ENCODE peak calls at places on chromosomes 1 and 21, in eight cellular contexts. One of them, this sample, is unnamed.

GRCh38 chr1:111334169-111334568 is 43.5 kb downstream of the CHIA start:
- DNase-seq in stimulated activated CD4-positive, alpha-beta T cell treated with anti-CD3 and anti-CD28 coated beads, Interleukin-4, amount 100 ng/mL, for 48 hours: no peak
- DNase-seq in omental fat pad: no peak
- DNase-seq in activated CD4-positive, alpha-beta T cell treated with anti-CD3 and anti-CD28 coated beads, Interleukin-2, amount 50 U/mL, for 24 hours: peak
- DNase-seq in bronchial epithelial cell: peak
- DNase-seq in HEK293T: peak
- DNase-seq in sigmoid colon: no peak
- DNase-seq in activated CD8-positive, alpha-beta memory T cell treated with anti-CD3 and anti-CD28 coated beads, Interleukin-2, amount 50 U/mL, for 4 hours: peak
- DNase-seq in this sample: no peak

GRCh38 chr1:55034476-55035133 is 4.7 kb upstream of the PCSK9 start:
- DNase-seq in stimulated activated CD4-positive, alpha-beta T cell treated with anti-CD3 and anti-CD28 coated beads, Interleukin-4, amount 100 ng/mL, for 48 hours: no peak
- DNase-seq in omental fat pad: no peak
- DNase-seq in activated CD4-positive, alpha-beta T cell treated with anti-CD3 and anti-CD28 coated beads, Interleukin-2, amount 50 U/mL, for 24 hours: no peak
- DNase-seq in bronchial epithelial cell: no peak
- DNase-seq in HEK293T: no peak
- DNase-seq in sigmoid colon: no peak
- DNase-seq in activated CD8-positive, alpha-beta memory T cell treated with anti-CD3 and anti-CD28 coated beads, Interleukin-2, amount 50 U/mL, for 4 hours: no peak
- DNase-seq in this sample: no peak

GRCh38 chr21:34526618-34527290 is 14.7 kb upstream of the KCNE1 start:
- DNase-seq in stimulated activated CD4-positive, alpha-beta T cell treated with anti-CD3 and anti-CD28 coated beads, Interleukin-4, amount 100 ng/mL, for 48 hours: peak
- DNase-seq in omental fat pad: peak
- DNase-seq in activated CD4-positive, alpha-beta T cell treated with anti-CD3 and anti-CD28 coated beads, Interleukin-2, amount 50 U/mL, for 24 hours: peak
- DNase-seq in bronchial epithelial cell: peak
- DNase-seq in HEK293T: peak
- DNase-seq in sigmoid colon: peak
- DNase-seq in activated CD8-positive, alpha-beta memory T cell treated with anti-CD3 and anti-CD28 coated beads, Interleukin-2, amount 50 U/mL, for 4 hours: no peak
- DNase-seq in this sample: peak

GRCh38 chr1:68276448-68276847 is 44.1 kb upstream of the WLS start:
- DNase-seq in stimulated activated CD4-positive, alpha-beta T cell treated with anti-CD3 and anti-CD28 coated beads, Interleukin-4, amount 100 ng/mL, for 48 hours: no peak
- DNase-seq in omental fat pad: no peak
- DNase-seq in activated CD4-positive, alpha-beta T cell treated with anti-CD3 and anti-CD28 coated beads, Interleukin-2, amount 50 U/mL, for 24 hours: no peak
- DNase-seq in bronchial epithelial cell: no peak
- DNase-seq in HEK293T: no peak
- DNase-seq in sigmoid colon: no peak
- DNase-seq in activated CD8-positive, alpha-beta memory T cell treated with anti-CD3 and anti-CD28 coated beads, Interleukin-2, amount 50 U/mL, for 4 hours: no peak
- DNase-seq in this sample: no peak

GRCh38 chr1:210496063-210496462 is 167.4 kb downstream of the HHAT start:
- DNase-seq in stimulated activated CD4-positive, alpha-beta T cell treated with anti-CD3 and anti-CD28 coated beads, Interleukin-4, amount 100 ng/mL, for 48 hours: no peak
- DNase-seq in omental fat pad: no peak
- DNase-seq in activated CD4-positive, alpha-beta T cell treated with anti-CD3 and anti-CD28 coated beads, Interleukin-2, amount 50 U/mL, for 24 hours: no peak
- DNase-seq in bronchial epithelial cell: no peak
- DNase-seq in HEK293T: no peak
- DNase-seq in sigmoid colon: no peak
- DNase-seq in activated CD8-positive, alpha-beta memory T cell treated with anti-CD3 and anti-CD28 coated beads, Interleukin-2, amount 50 U/mL, for 4 hours: no peak
- DNase-seq in this sample: no peak

GRCh38 chr21:14683021-14683420 is 136.9 kb upstream of the SAMSN1 start:
- DNase-seq in stimulated activated CD4-positive, alpha-beta T cell treated with anti-CD3 and anti-CD28 coated beads, Interleukin-4, amount 100 ng/mL, for 48 hours: no peak
- DNase-seq in omental fat pad: no peak
- DNase-seq in activated CD4-positive, alpha-beta T cell treated with anti-CD3 and anti-CD28 coated beads, Interleukin-2, amount 50 U/mL, for 24 hours: no peak
- DNase-seq in bronchial epithelial cell: no peak
- DNase-seq in HEK293T: no peak
- DNase-seq in sigmoid colon: no peak
- DNase-seq in activated CD8-positive, alpha-beta memory T cell treated with anti-CD3 and anti-CD28 coated beads, Interleukin-2, amount 50 U/mL, for 4 hours: no peak
- DNase-seq in this sample: no peak

GRCh38 chr1:16167331-16168143 is 11.7 kb upstream of the EPHA2 start:
- DNase-seq in stimulated activated CD4-positive, alpha-beta T cell treated with anti-CD3 and anti-CD28 coated beads, Interleukin-4, amount 100 ng/mL, for 48 hours: peak
- DNase-seq in omental fat pad: no peak
- DNase-seq in activated CD4-positive, alpha-beta T cell treated with anti-CD3 and anti-CD28 coated beads, Interleukin-2, amount 50 U/mL, for 24 hours: peak
- DNase-seq in bronchial epithelial cell: no peak
- DNase-seq in HEK293T: peak
- DNase-seq in sigmoid colon: no peak
- DNase-seq in activated CD8-positive, alpha-beta memory T cell treated with anti-CD3 and anti-CD28 coated beads, Interleukin-2, amount 50 U/mL, for 4 hours: peak
- DNase-seq in this sample: no peak

GRCh38 chr1:207811920-207812720 is 60.3 kb downstream of the CD46 start:
- DNase-seq in stimulated activated CD4-positive, alpha-beta T cell treated with anti-CD3 and anti-CD28 coated beads, Interleukin-4, amount 100 ng/mL, for 48 hours: no peak
- DNase-seq in omental fat pad: no peak
- DNase-seq in activated CD4-positive, alpha-beta T cell treated with anti-CD3 and anti-CD28 coated beads, Interleukin-2, amount 50 U/mL, for 24 hours: no peak
- DNase-seq in bronchial epithelial cell: no peak
- DNase-seq in HEK293T: peak
- DNase-seq in sigmoid colon: peak
- DNase-seq in activated CD8-positive, alpha-beta memory T cell treated with anti-CD3 and anti-CD28 coated beads, Interleukin-2, amount 50 U/mL, for 4 hours: no peak
- DNase-seq in this sample: no peak

GRCh38 chr1:186325239-186325638 is 49.8 kb downstream of the TPR start:
- DNase-seq in stimulated activated CD4-positive, alpha-beta T cell treated with anti-CD3 and anti-CD28 coated beads, Interleukin-4, amount 100 ng/mL, for 48 hours: no peak
- DNase-seq in omental fat pad: no peak
- DNase-seq in activated CD4-positive, alpha-beta T cell treated with anti-CD3 and anti-CD28 coated beads, Interleukin-2, amount 50 U/mL, for 24 hours: no peak
- DNase-seq in bronchial epithelial cell: peak
- DNase-seq in HEK293T: no peak
- DNase-seq in sigmoid colon: no peak
- DNase-seq in activated CD8-positive, alpha-beta memory T cell treated with anti-CD3 and anti-CD28 coated beads, Interleukin-2, amount 50 U/mL, for 4 hours: no peak
- DNase-seq in this sample: no peak

GRCh38 chr1:156618853-156619581 is at the start of gene HAPLN2:
- DNase-seq in stimulated activated CD4-positive, alpha-beta T cell treated with anti-CD3 and anti-CD28 coated beads, Interleukin-4, amount 100 ng/mL, for 48 hours: no peak
- DNase-seq in omental fat pad: no peak
- DNase-seq in activated CD4-positive, alpha-beta T cell treated with anti-CD3 and anti-CD28 coated beads, Interleukin-2, amount 50 U/mL, for 24 hours: no peak
- DNase-seq in bronchial epithelial cell: peak
- DNase-seq in HEK293T: peak
- DNase-seq in sigmoid colon: no peak
- DNase-seq in activated CD8-positive, alpha-beta memory T cell treated with anti-CD3 and anti-CD28 coated beads, Interleukin-2, amount 50 U/mL, for 4 hours: peak
- DNase-seq in this sample: no peak

GRCh38 chr1:16207318-16208269 is 4.9 kb downstream of the ARHGEF19 start:
- DNase-seq in stimulated activated CD4-positive, alpha-beta T cell treated with anti-CD3 and anti-CD28 coated beads, Interleukin-4, amount 100 ng/mL, for 48 hours: no peak
- DNase-seq in omental fat pad: no peak
- DNase-seq in activated CD4-positive, alpha-beta T cell treated with anti-CD3 and anti-CD28 coated beads, Interleukin-2, amount 50 U/mL, for 24 hours: no peak
- DNase-seq in bronchial epithelial cell: no peak
- DNase-seq in HEK293T: no peak
- DNase-seq in sigmoid colon: peak
- DNase-seq in activated CD8-positive, alpha-beta memory T cell treated with anti-CD3 and anti-CD28 coated beads, Interleukin-2, amount 50 U/mL, for 4 hours: no peak
- DNase-seq in this sample: no peak

GRCh38 chr21:32576011-32576410 is 9.3 kb downstream of the TCP10L start:
- DNase-seq in stimulated activated CD4-positive, alpha-beta T cell treated with anti-CD3 and anti-CD28 coated beads, Interleukin-4, amount 100 ng/mL, for 48 hours: no peak
- DNase-seq in omental fat pad: no peak
- DNase-seq in activated CD4-positive, alpha-beta T cell treated with anti-CD3 and anti-CD28 coated beads, Interleukin-2, amount 50 U/mL, for 24 hours: no peak
- DNase-seq in bronchial epithelial cell: no peak
- DNase-seq in HEK293T: no peak
- DNase-seq in sigmoid colon: no peak
- DNase-seq in activated CD8-positive, alpha-beta memory T cell treated with anti-CD3 and anti-CD28 coated beads, Interleukin-2, amount 50 U/mL, for 4 hours: no peak
- DNase-seq in this sample: no peak

GRCh38 chr1:168227620-168228019 is 1.8 kb downstream of the SFT2D2 start:
- DNase-seq in stimulated activated CD4-positive, alpha-beta T cell treated with anti-CD3 and anti-CD28 coated beads, Interleukin-4, amount 100 ng/mL, for 48 hours: no peak
- DNase-seq in omental fat pad: no peak
- DNase-seq in activated CD4-positive, alpha-beta T cell treated with anti-CD3 and anti-CD28 coated beads, Interleukin-2, amount 50 U/mL, for 24 hours: no peak
- DNase-seq in bronchial epithelial cell: peak
- DNase-seq in HEK293T: no peak
- DNase-seq in sigmoid colon: no peak
- DNase-seq in activated CD8-positive, alpha-beta memory T cell treated with anti-CD3 and anti-CD28 coated beads, Interleukin-2, amount 50 U/mL, for 4 hours: no peak
- DNase-seq in this sample: no peak

GRCh38 chr1:50570064-50570463 is 146.8 kb upstream of the DMRTA2 start:
- DNase-seq in stimulated activated CD4-positive, alpha-beta T cell treated with anti-CD3 and anti-CD28 coated beads, Interleukin-4, amount 100 ng/mL, for 48 hours: no peak
- DNase-seq in omental fat pad: no peak
- DNase-seq in activated CD4-positive, alpha-beta T cell treated with anti-CD3 and anti-CD28 coated beads, Interleukin-2, amount 50 U/mL, for 24 hours: no peak
- DNase-seq in bronchial epithelial cell: peak
- DNase-seq in HEK293T: no peak
- DNase-seq in sigmoid colon: no peak
- DNase-seq in activated CD8-positive, alpha-beta memory T cell treated with anti-CD3 and anti-CD28 coated beads, Interleukin-2, amount 50 U/mL, for 4 hours: no peak
- DNase-seq in this sample: no peak

GRCh38 chr1:63611231-63611630 is 18.0 kb downstream of the PGM1 start:
- DNase-seq in stimulated activated CD4-positive, alpha-beta T cell treated with anti-CD3 and anti-CD28 coated beads, Interleukin-4, amount 100 ng/mL, for 48 hours: no peak
- DNase-seq in omental fat pad: no peak
- DNase-seq in activated CD4-positive, alpha-beta T cell treated with anti-CD3 and anti-CD28 coated beads, Interleukin-2, amount 50 U/mL, for 24 hours: no peak
- DNase-seq in bronchial epithelial cell: no peak
- DNase-seq in HEK293T: no peak
- DNase-seq in sigmoid colon: no peak
- DNase-seq in activated CD8-positive, alpha-beta memory T cell treated with anti-CD3 and anti-CD28 coated beads, Interleukin-2, amount 50 U/mL, for 4 hours: no peak
- DNase-seq in this sample: no peak

GRCh38 chr1:162654915-162655620 is 22.8 kb downstream of the DDR2 start:
- DNase-seq in stimulated activated CD4-positive, alpha-beta T cell treated with anti-CD3 and anti-CD28 coated beads, Interleukin-4, amount 100 ng/mL, for 48 hours: no peak
- DNase-seq in omental fat pad: no peak
- DNase-seq in activated CD4-positive, alpha-beta T cell treated with anti-CD3 and anti-CD28 coated beads, Interleukin-2, amount 50 U/mL, for 24 hours: no peak
- DNase-seq in bronchial epithelial cell: no peak
- DNase-seq in HEK293T: no peak
- DNase-seq in sigmoid colon: no peak
- DNase-seq in activated CD8-positive, alpha-beta memory T cell treated with anti-CD3 and anti-CD28 coated beads, Interleukin-2, amount 50 U/mL, for 4 hours: no peak
- DNase-seq in this sample: no peak

GRCh38 chr1:234745844-234746797 is 136.1 kb upstream of the IRF2BP2 start:
- DNase-seq in stimulated activated CD4-positive, alpha-beta T cell treated with anti-CD3 and anti-CD28 coated beads, Interleukin-4, amount 100 ng/mL, for 48 hours: no peak
- DNase-seq in omental fat pad: no peak
- DNase-seq in activated CD4-positive, alpha-beta T cell treated with anti-CD3 and anti-CD28 coated beads, Interleukin-2, amount 50 U/mL, for 24 hours: no peak
- DNase-seq in bronchial epithelial cell: peak
- DNase-seq in HEK293T: peak
- DNase-seq in sigmoid colon: no peak
- DNase-seq in activated CD8-positive, alpha-beta memory T cell treated with anti-CD3 and anti-CD28 coated beads, Interleukin-2, amount 50 U/mL, for 4 hours: no peak
- DNase-seq in this sample: no peak

GRCh38 chr1:58439946-58440345 is 106.6 kb downstream of the OMA1 start:
- DNase-seq in stimulated activated CD4-positive, alpha-beta T cell treated with anti-CD3 and anti-CD28 coated beads, Interleukin-4, amount 100 ng/mL, for 48 hours: no peak
- DNase-seq in omental fat pad: no peak
- DNase-seq in activated CD4-positive, alpha-beta T cell treated with anti-CD3 and anti-CD28 coated beads, Interleukin-2, amount 50 U/mL, for 24 hours: no peak
- DNase-seq in bronchial epithelial cell: no peak
- DNase-seq in HEK293T: no peak
- DNase-seq in sigmoid colon: no peak
- DNase-seq in activated CD8-positive, alpha-beta memory T cell treated with anti-CD3 and anti-CD28 coated beads, Interleukin-2, amount 50 U/mL, for 4 hours: no peak
- DNase-seq in this sample: no peak

GRCh38 chr1:43251024-43251423 is 18.8 kb upstream of the TMEM125 start:
- DNase-seq in stimulated activated CD4-positive, alpha-beta T cell treated with anti-CD3 and anti-CD28 coated beads, Interleukin-4, amount 100 ng/mL, for 48 hours: no peak
- DNase-seq in omental fat pad: no peak
- DNase-seq in activated CD4-positive, alpha-beta T cell treated with anti-CD3 and anti-CD28 coated beads, Interleukin-2, amount 50 U/mL, for 24 hours: no peak
- DNase-seq in bronchial epithelial cell: no peak
- DNase-seq in HEK293T: no peak
- DNase-seq in sigmoid colon: no peak
- DNase-seq in activated CD8-positive, alpha-beta memory T cell treated with anti-CD3 and anti-CD28 coated beads, Interleukin-2, amount 50 U/mL, for 4 hours: no peak
- DNase-seq in this sample: peak

GRCh38 chr1:203000217-203000944 is 6.8 kb upstream of the TMEM183A start:
- DNase-seq in stimulated activated CD4-positive, alpha-beta T cell treated with anti-CD3 and anti-CD28 coated beads, Interleukin-4, amount 100 ng/mL, for 48 hours: no peak
- DNase-seq in omental fat pad: no peak
- DNase-seq in activated CD4-positive, alpha-beta T cell treated with anti-CD3 and anti-CD28 coated beads, Interleukin-2, amount 50 U/mL, for 24 hours: no peak
- DNase-seq in bronchial epithelial cell: no peak
- DNase-seq in HEK293T: no peak
- DNase-seq in sigmoid colon: no peak
- DNase-seq in activated CD8-positive, alpha-beta memory T cell treated with anti-CD3 and anti-CD28 coated beads, Interleukin-2, amount 50 U/mL, for 4 hours: no peak
- DNase-seq in this sample: no peak

GRCh38 chr1:115428262-115428661 is 90.2 kb upstream of the NGF start:
- DNase-seq in stimulated activated CD4-positive, alpha-beta T cell treated with anti-CD3 and anti-CD28 coated beads, Interleukin-4, amount 100 ng/mL, for 48 hours: no peak
- DNase-seq in omental fat pad: no peak
- DNase-seq in activated CD4-positive, alpha-beta T cell treated with anti-CD3 and anti-CD28 coated beads, Interleukin-2, amount 50 U/mL, for 24 hours: no peak
- DNase-seq in bronchial epithelial cell: peak
- DNase-seq in HEK293T: no peak
- DNase-seq in sigmoid colon: no peak
- DNase-seq in activated CD8-positive, alpha-beta memory T cell treated with anti-CD3 and anti-CD28 coated beads, Interleukin-2, amount 50 U/mL, for 4 hours: no peak
- DNase-seq in this sample: no peak

GRCh38 chr1:27307851-27308598 is 13.9 kb upstream of the TMEM222 start:
- DNase-seq in stimulated activated CD4-positive, alpha-beta T cell treated with anti-CD3 and anti-CD28 coated beads, Interleukin-4, amount 100 ng/mL, for 48 hours: no peak
- DNase-seq in omental fat pad: no peak
- DNase-seq in activated CD4-positive, alpha-beta T cell treated with anti-CD3 and anti-CD28 coated beads, Interleukin-2, amount 50 U/mL, for 24 hours: no peak
- DNase-seq in bronchial epithelial cell: no peak
- DNase-seq in HEK293T: no peak
- DNase-seq in sigmoid colon: no peak
- DNase-seq in activated CD8-positive, alpha-beta memory T cell treated with anti-CD3 and anti-CD28 coated beads, Interleukin-2, amount 50 U/mL, for 4 hours: no peak
- DNase-seq in this sample: no peak

GRCh38 chr1:201213106-201213770 is 22.6 kb downstream of the IGFN1 start:
- DNase-seq in stimulated activated CD4-positive, alpha-beta T cell treated with anti-CD3 and anti-CD28 coated beads, Interleukin-4, amount 100 ng/mL, for 48 hours: no peak
- DNase-seq in omental fat pad: no peak
- DNase-seq in activated CD4-positive, alpha-beta T cell treated with anti-CD3 and anti-CD28 coated beads, Interleukin-2, amount 50 U/mL, for 24 hours: no peak
- DNase-seq in bronchial epithelial cell: no peak
- DNase-seq in HEK293T: no peak
- DNase-seq in sigmoid colon: no peak
- DNase-seq in activated CD8-positive, alpha-beta memory T cell treated with anti-CD3 and anti-CD28 coated beads, Interleukin-2, amount 50 U/mL, for 4 hours: no peak
- DNase-seq in this sample: peak

GRCh38 chr1:161382214-161383019 is 14.7 kb upstream of the CFAP126 start:
- DNase-seq in stimulated activated CD4-positive, alpha-beta T cell treated with anti-CD3 and anti-CD28 coated beads, Interleukin-4, amount 100 ng/mL, for 48 hours: no peak
- DNase-seq in omental fat pad: no peak
- DNase-seq in activated CD4-positive, alpha-beta T cell treated with anti-CD3 and anti-CD28 coated beads, Interleukin-2, amount 50 U/mL, for 24 hours: no peak
- DNase-seq in bronchial epithelial cell: peak
- DNase-seq in HEK293T: peak
- DNase-seq in sigmoid colon: no peak
- DNase-seq in activated CD8-positive, alpha-beta memory T cell treated with anti-CD3 and anti-CD28 coated beads, Interleukin-2, amount 50 U/mL, for 4 hours: no peak
- DNase-seq in this sample: no peak

GRCh38 chr1:40653851-40654537 is 11.5 kb downstream of the RIMS3 start:
- DNase-seq in stimulated activated CD4-positive, alpha-beta T cell treated with anti-CD3 and anti-CD28 coated beads, Interleukin-4, amount 100 ng/mL, for 48 hours: no peak
- DNase-seq in omental fat pad: no peak
- DNase-seq in activated CD4-positive, alpha-beta T cell treated with anti-CD3 and anti-CD28 coated beads, Interleukin-2, amount 50 U/mL, for 24 hours: no peak
- DNase-seq in bronchial epithelial cell: no peak
- DNase-seq in HEK293T: no peak
- DNase-seq in sigmoid colon: no peak
- DNase-seq in activated CD8-positive, alpha-beta memory T cell treated with anti-CD3 and anti-CD28 coated beads, Interleukin-2, amount 50 U/mL, for 4 hours: no peak
- DNase-seq in this sample: no peak

GRCh38 chr1:77010937-77011336 is 143.7 kb downstream of the ST6GALNAC5 start:
- DNase-seq in stimulated activated CD4-positive, alpha-beta T cell treated with anti-CD3 and anti-CD28 coated beads, Interleukin-4, amount 100 ng/mL, for 48 hours: no peak
- DNase-seq in omental fat pad: no peak
- DNase-seq in activated CD4-positive, alpha-beta T cell treated with anti-CD3 and anti-CD28 coated beads, Interleukin-2, amount 50 U/mL, for 24 hours: no peak
- DNase-seq in bronchial epithelial cell: no peak
- DNase-seq in HEK293T: no peak
- DNase-seq in sigmoid colon: no peak
- DNase-seq in activated CD8-positive, alpha-beta memory T cell treated with anti-CD3 and anti-CD28 coated beads, Interleukin-2, amount 50 U/mL, for 4 hours: no peak
- DNase-seq in this sample: no peak

GRCh38 chr1:208527197-208527596 is 283.0 kb upstream of the PLXNA2 start:
- DNase-seq in stimulated activated CD4-positive, alpha-beta T cell treated with anti-CD3 and anti-CD28 coated beads, Interleukin-4, amount 100 ng/mL, for 48 hours: no peak
- DNase-seq in omental fat pad: no peak
- DNase-seq in activated CD4-positive, alpha-beta T cell treated with anti-CD3 and anti-CD28 coated beads, Interleukin-2, amount 50 U/mL, for 24 hours: no peak
- DNase-seq in bronchial epithelial cell: no peak
- DNase-seq in HEK293T: no peak
- DNase-seq in sigmoid colon: no peak
- DNase-seq in activated CD8-positive, alpha-beta memory T cell treated with anti-CD3 and anti-CD28 coated beads, Interleukin-2, amount 50 U/mL, for 4 hours: no peak
- DNase-seq in this sample: no peak

GRCh38 chr1:165481820-165482532 is 37.0 kb upstream of the RXRG start:
- DNase-seq in stimulated activated CD4-positive, alpha-beta T cell treated with anti-CD3 and anti-CD28 coated beads, Interleukin-4, amount 100 ng/mL, for 48 hours: no peak
- DNase-seq in omental fat pad: no peak
- DNase-seq in activated CD4-positive, alpha-beta T cell treated with anti-CD3 and anti-CD28 coated beads, Interleukin-2, amount 50 U/mL, for 24 hours: peak
- DNase-seq in bronchial epithelial cell: peak
- DNase-seq in HEK293T: no peak
- DNase-seq in sigmoid colon: no peak
- DNase-seq in activated CD8-positive, alpha-beta memory T cell treated with anti-CD3 and anti-CD28 coated beads, Interleukin-2, amount 50 U/mL, for 4 hours: no peak
- DNase-seq in this sample: no peak

GRCh38 chr1:41015281-41015680 is 6.2 kb downstream of the SLFNL1 start:
- DNase-seq in stimulated activated CD4-positive, alpha-beta T cell treated with anti-CD3 and anti-CD28 coated beads, Interleukin-4, amount 100 ng/mL, for 48 hours: no peak
- DNase-seq in omental fat pad: no peak
- DNase-seq in activated CD4-positive, alpha-beta T cell treated with anti-CD3 and anti-CD28 coated beads, Interleukin-2, amount 50 U/mL, for 24 hours: no peak
- DNase-seq in bronchial epithelial cell: no peak
- DNase-seq in HEK293T: no peak
- DNase-seq in sigmoid colon: no peak
- DNase-seq in activated CD8-positive, alpha-beta memory T cell treated with anti-CD3 and anti-CD28 coated beads, Interleukin-2, amount 50 U/mL, for 4 hours: no peak
- DNase-seq in this sample: no peak

GRCh38 chr1:47024138-47024856 is 828 bp downstream of the CYP4X1 start:
- DNase-seq in stimulated activated CD4-positive, alpha-beta T cell treated with anti-CD3 and anti-CD28 coated beads, Interleukin-4, amount 100 ng/mL, for 48 hours: no peak
- DNase-seq in omental fat pad: no peak
- DNase-seq in activated CD4-positive, alpha-beta T cell treated with anti-CD3 and anti-CD28 coated beads, Interleukin-2, amount 50 U/mL, for 24 hours: no peak
- DNase-seq in bronchial epithelial cell: no peak
- DNase-seq in HEK293T: no peak
- DNase-seq in sigmoid colon: no peak
- DNase-seq in activated CD8-positive, alpha-beta memory T cell treated with anti-CD3 and anti-CD28 coated beads, Interleukin-2, amount 50 U/mL, for 4 hours: no peak
- DNase-seq in this sample: no peak

GRCh38 chr1:1627261-1627841 is 4.6 kb upstream of the MMP23B start:
- DNase-seq in stimulated activated CD4-positive, alpha-beta T cell treated with anti-CD3 and anti-CD28 coated beads, Interleukin-4, amount 100 ng/mL, for 48 hours: no peak
- DNase-seq in omental fat pad: no peak
- DNase-seq in activated CD4-positive, alpha-beta T cell treated with anti-CD3 and anti-CD28 coated beads, Interleukin-2, amount 50 U/mL, for 24 hours: no peak
- DNase-seq in bronchial epithelial cell: peak
- DNase-seq in HEK293T: no peak
- DNase-seq in sigmoid colon: peak
- DNase-seq in activated CD8-positive, alpha-beta memory T cell treated with anti-CD3 and anti-CD28 coated beads, Interleukin-2, amount 50 U/mL, for 4 hours: peak
- DNase-seq in this sample: no peak

GRCh38 chr1:23567996-23568607 is 8.8 kb upstream of the ID3 start:
- DNase-seq in stimulated activated CD4-positive, alpha-beta T cell treated with anti-CD3 and anti-CD28 coated beads, Interleukin-4, amount 100 ng/mL, for 48 hours: no peak
- DNase-seq in omental fat pad: no peak
- DNase-seq in activated CD4-positive, alpha-beta T cell treated with anti-CD3 and anti-CD28 coated beads, Interleukin-2, amount 50 U/mL, for 24 hours: no peak
- DNase-seq in bronchial epithelial cell: no peak
- DNase-seq in HEK293T: no peak
- DNase-seq in sigmoid colon: peak
- DNase-seq in activated CD8-positive, alpha-beta memory T cell treated with anti-CD3 and anti-CD28 coated beads, Interleukin-2, amount 50 U/mL, for 4 hours: no peak
- DNase-seq in this sample: peak

This sample was measured in sciatic nerve.